ENCODE peak calls at places on chromosome X, in nine cellular contexts. K is breast epithelium, O is upper lobe of right lung, Z is brain microvascular endothelial cell, U is tibial nerve, S is lower lobe of right lung, W is keratinocyte, P is fibroblast of lung, R is colonic mucosa. Y is an unnamed sample.

GRCh38 chrX:101658661-101659477 is 781 bp downstream of the ARMCX2 start:
- DNase-seq in K (peak; percentile 62), O (peak; percentile 88), Z (peak; percentile 47), U (peak; percentile 62), S (peak; percentile 80), W (no peak), P (peak; percentile 48), R (peak; percentile 83), Y (peak; percentile 18)

GRCh38 chrX:23012162-23012561 is 12.4 kb downstream of the DDX53 start:
- DNase-seq in K (no peak), O (no peak), Z (no peak), U (no peak), S (no peak), W (no peak), P (no peak), R (no peak), Y (no peak)

GRCh38 chrX:102959471-102959870 is 22.4 kb downstream of the RAB40AL start:
- DNase-seq in K (no peak), O (no peak), Z (peak; percentile 55), U (no peak), S (no peak), W (no peak), P (peak; percentile 82), R (no peak), Y (no peak)

GRCh38 chrX:17634542-17635207 is 102.6 kb upstream of the SCML1 start:
- DNase-seq in K (no peak), O (no peak), Z (no peak), U (no peak), S (no peak), W (no peak), P (no peak), R (no peak), Y (no peak)

GRCh38 chrX:13064599-13065143 is 20.3 kb upstream of the FAM9C start:
- DNase-seq in K (no peak), O (no peak), Z (peak; percentile 59), U (no peak), S (no peak), W (no peak), P (peak; percentile 77), R (no peak), Y (no peak)

GRCh38 chrX:24646745-24647182 is 383 bp downstream of the PCYT1B start:
- DNase-seq in K (no peak), O (no peak), Z (no peak), U (no peak), S (no peak), W (no peak), P (peak; percentile 17), R (no peak), Y (no peak)

GRCh38 chrX:121781991-121782390 is 734.6 kb downstream of the GLUD2 start:
- DNase-seq in K (no peak), O (no peak), Z (no peak), U (no peak), S (no peak), W (no peak), P (no peak), R (no peak), Y (no peak)

GRCh38 chrX:106862972-106863688 is 40.0 kb downstream of the RIPPLY1 start:
- DNase-seq in K (no peak), O (no peak), Z (peak; percentile 7), U (no peak), S (no peak), W (no peak), P (no peak), R (peak; percentile 35), Y (peak; percentile 15)

GRCh38 chrX:151370906-151371305 is 26.1 kb upstream of the VMA21 start:
- DNase-seq in K (no peak), O (peak; percentile 63), Z (no peak), U (no peak), S (peak; percentile 46), W (no peak), P (no peak), R (no peak), Y (no peak)

GRCh38 chrX:17395154-17395553 is 20.2 kb downstream of the NHS start:
- DNase-seq in K (no peak), O (no peak), Z (no peak), U (no peak), S (no peak), W (no peak), P (no peak), R (no peak), Y (no peak)

GRCh38 chrX:16903274-16904019 is 33.3 kb upstream of the RBBP7 start:
- DNase-seq in K (no peak), O (no peak), Z (no peak), U (no peak), S (no peak), W (no peak), P (no peak), R (no peak), Y (peak; percentile 25)

GRCh38 chrX:27675493-27675892 is 85.3 kb downstream of the DCAF8L2 start:
- DNase-seq in K (no peak), O (no peak), Z (peak; percentile 16), U (no peak), S (no peak), W (peak; percentile 68), P (peak; percentile 22), R (no peak), Y (no peak)

GRCh38 chrX:153778151-153778551 is 2.7 kb upstream of the SRPK3 start:
- DNase-seq in K (no peak), O (no peak), Z (no peak), U (no peak), S (no peak), W (no peak), P (no peak), R (no peak), Y (no peak)

GRCh38 chrX:9464435-9465371 is at the start of gene TBL1X:
- DNase-seq in K (peak; percentile 21), O (peak; percentile 75), Z (no peak), U (no peak), S (peak; percentile 58), W (no peak), P (peak; percentile 28), R (peak; percentile 58), Y (peak; percentile 63)
- H3K4me3 ChIP-seq in K (peak within 1 kb of the TSS; percentile 82), O (peak within 1 kb of the TSS; percentile 59), Z (peak within 1 kb of the TSS; percentile 61), U (peak within 1 kb of the TSS; percentile 63), S (peak within 1 kb of the TSS; percentile 66), W (peak within 1 kb of the TSS; percentile 47), P (peak within 1 kb of the TSS; percentile 63), R (peak within 1 kb of the TSS; percentile 52), Y (peak within 1 kb of the TSS; percentile 64)

GRCh38 chrX:20530319-20530979 is 263.7 kb upstream of the RPS6KA3 start:
- DNase-seq in K (peak; percentile 26), O (no peak), Z (peak; percentile 56), U (peak; percentile 44), S (no peak), W (peak; percentile 21), P (peak; percentile 49), R (peak; percentile 69), Y (no peak)
- TF ChIP-seq CTCF in K (peak; percentile 73), O (peak; percentile 69), Z (peak; percentile 75), U (peak; percentile 79), S (peak; percentile 61), W (peak; percentile 68), P (peak; percentile 61), R (peak; percentile 86), Y (peak; percentile 78)

DNA sequence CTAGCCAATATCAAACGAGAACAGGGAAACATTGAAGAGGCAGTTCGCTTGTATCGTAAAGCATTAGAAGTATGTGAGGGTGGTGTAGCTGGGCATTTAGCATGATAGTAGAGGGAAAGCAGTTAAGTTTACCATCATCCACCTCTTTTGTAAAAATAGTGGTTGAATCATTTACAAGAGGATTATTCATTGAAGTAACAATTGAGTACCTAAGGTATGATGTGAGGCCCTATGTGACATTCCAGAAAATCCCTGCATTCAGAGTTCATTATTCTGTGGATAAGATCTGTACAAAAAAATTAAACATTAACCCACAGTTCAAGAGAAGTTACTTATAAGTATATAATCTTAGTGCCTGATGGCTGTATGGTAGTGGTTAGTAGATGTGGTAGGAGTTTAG is 22.2 kb upstream of the GCNA start:
- DNase-seq in K (no peak), O (no peak), Z (no peak), U (no peak), S (no peak), W (no peak), P (no peak), R (no peak), Y (no peak)
- H3K36me3 ChIP-seq in K (no peaks in the 10 kb centered on the region), O (peaks cover 64% of the 10 kb centered on the region), Z (peaks cover 30% of the 10 kb centered on the region), U (no peaks in the 10 kb centered on the region), S (peaks cover 87% of the 10 kb centered on the region), W (peaks cover 3% of the 10 kb centered on the region), P (no peaks in the 10 kb centered on the region), R (peaks cover 5% of the 10 kb centered on the region), Y (peaks cover 3% of the 10 kb centered on the region)

GRCh38 chrX:39688219-39688575 is 409.6 kb downstream of the BCOR start:
- DNase-seq in K (no peak), O (no peak), Z (no peak), U (no peak), S (no peak), W (no peak), P (no peak), R (no peak), Y (no peak)

GRCh38 chrX:39689374-39690104 is 408.2 kb downstream of the BCOR start:
- DNase-seq in K (no peak), O (no peak), Z (no peak), U (no peak), S (no peak), W (no peak), P (no peak), R (peak; percentile 34), Y (no peak)

GRCh38 chrX:39691724-39692123 is 406.0 kb downstream of the BCOR start:
- DNase-seq in K (no peak), O (no peak), Z (no peak), U (no peak), S (no peak), W (no peak), P (no peak), R (no peak), Y (no peak)

GRCh38 chrX:39690541-39691415 is 407.0 kb downstream of the BCOR start:
- DNase-seq in K (no peak), O (no peak), Z (no peak), U (no peak), S (no peak), W (no peak), P (no peak), R (peak; percentile 58), Y (no peak)

GRCh38 chrX:39688576-39689373 is 409.0 kb downstream of the BCOR start:
- DNase-seq in K (no peak), O (peak; percentile 81), Z (no peak), U (peak; percentile 30), S (peak; percentile 65), W (no peak), P (peak; percentile 51), R (peak; percentile 65), Y (no peak)
- H3K4me3 ChIP-seq in K (peak overlapping the region; percentile 66), O (peak overlapping the region; percentile 42), Z (peak overlapping the region; percentile 41), U (peak overlapping the region; percentile 38), S (peak overlapping the region; percentile 46), W (peak overlapping the region; percentile 22), P (peak overlapping the region; percentile 10), R (peak overlapping the region; percentile 23), Y (peak overlapping the region; percentile 5)

DNA sequence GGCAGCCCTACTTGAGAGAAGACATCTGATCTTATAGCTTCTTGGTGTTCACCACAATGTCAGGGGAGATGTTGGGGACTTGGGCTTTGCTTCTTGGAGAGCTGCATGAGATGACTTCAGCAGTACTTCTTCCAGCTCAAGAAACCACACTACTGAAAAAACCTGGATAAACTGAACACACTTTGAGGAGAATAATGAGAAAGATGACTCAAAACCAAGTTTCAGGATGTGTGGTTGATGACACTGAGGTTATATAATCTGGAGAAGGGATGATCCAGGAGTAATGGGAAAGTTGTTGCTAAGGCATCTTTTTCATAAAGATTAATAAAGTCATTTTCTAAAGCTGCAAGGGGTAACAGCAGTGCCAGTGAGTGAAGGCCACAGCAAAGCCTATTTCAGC is 58.4 kb upstream of the PNPLA4 start:
- DNase-seq in K (no peak), O (no peak), Z (no peak), U (no peak), S (no peak), W (peak; percentile 40), P (peak; percentile 74), R (no peak), Y (no peak)
- TF ChIP-seq CTCF in K (no peak), O (no peak), Z (no peak), U (no peak), S (no peak), W (no peak), P (no peak), R (no peak), Y (no peak)